ENCODE peak calls at places on chromosomes 7 and 10, in nine cellular contexts. C is AG04450; B is DMS153; M is hippocampal formation; D is H9; S is T-helper 9 cell; E is Peyer's patch; J is activated T-cell treated with anti-CD3 and anti-CD28 coated beads, Interleukin-2, amount 50 U/mL, for 4 hours; H is glomerular endothelial cell. P is an unnamed sample.

GRCh38 chr7:150382844-150383225 is 3.7 kb downstream of the ZNF775 start:
- DNase-seq in M (no peak), S (no peak), D (no peak), C (no peak), E (no peak), B (no peak), J (no peak), H (no peak), P (no peak)

GRCh38 chr10:26727005-26727404 is 29.5 kb downstream of the PDSS1 start:
- DNase-seq in M (no peak), C (no peak), D (no peak), S (no peak), B (no peak), H (no peak), E (no peak), J (no peak), P (no peak)

GRCh38 chr7:50667789-50668226 is 102.6 kb upstream of the DDC start:
- DNase-seq in D (no peak), E (no peak), B (no peak), J (no peak), S (no peak), C (no peak), M (no peak), H (no peak), P (peak)

GRCh38 chr7:96855139-96855538 is 145.5 kb upstream of the SEM1 start:
- DNase-seq in E (no peak), H (no peak), B (no peak), C (no peak), M (no peak), S (no peak), D (no peak), J (no peak), P (no peak)

GRCh38 chr7:5324961-5325360 is 42.2 kb downstream of the SLC29A4 start:
- DNase-seq in J (no peak), H (no peak), S (no peak), D (no peak), E (no peak), M (no peak), C (no peak), B (no peak), P (no peak)

GRCh38 chr7:2802082-2802481 is 42.0 kb downstream of the GNA12 start:
- DNase-seq in S (no peak), E (no peak), J (no peak), D (no peak), M (no peak), B (no peak), C (no peak), H (no peak), P (no peak)

GRCh38 chr10:71964669-71965515 is 697 bp downstream of the CHST3 start:
- DNase-seq in E (no peak), M (no peak), D (peak), H (no peak), S (no peak), B (no peak), J (peak), C (no peak), P (peak)

GRCh38 chr10:80425901-80426300 is 17.6 kb downstream of the PRXL2A start:
- DNase-seq in M (no peak), H (no peak), D (no peak), J (no peak), B (no peak), E (peak), S (no peak), C (no peak), P (no peak)

GRCh38 chr10:44992070-44992731 is 8.5 kb upstream of the ZNF22 start:
- DNase-seq in S (no peak), C (no peak), H (no peak), B (no peak), D (peak), E (no peak), M (no peak), J (no peak), P (no peak)

GRCh38 chr7:151017953-151018420 is 6.3 kb downstream of the ATG9B start:
- DNase-seq in M (no peak), D (peak), S (peak), C (no peak), B (peak), J (peak), E (peak), H (no peak), P (peak)

GRCh38 chr7:158754746-158755444 is 50.3 kb upstream of the NCAPG2 start:
- DNase-seq in S (no peak), C (no peak), D (no peak), B (no peak), M (no peak), H (no peak), E (no peak), J (no peak), P (no peak)

GRCh38 chr10:91137822-91138221 is 82.6 kb upstream of the PCGF5 start:
- DNase-seq in H (no peak), D (no peak), S (no peak), E (no peak), M (no peak), B (peak), C (no peak), J (no peak), P (no peak)

GRCh38 chr7:11261470-11261869 is 287.8 kb downstream of the PHF14 start:
- DNase-seq in H (no peak), E (no peak), C (no peak), B (peak), J (no peak), S (no peak), D (no peak), M (no peak), P (no peak)

GRCh38 chr7:12881712-12882111 is 194.3 kb downstream of the ARL4A start:
- DNase-seq in D (no peak), M (no peak), C (no peak), B (no peak), J (no peak), S (no peak), H (no peak), E (no peak), P (no peak)

GRCh38 chr7:73424486-73424885 is 9.1 kb upstream of the FZD9 start:
- DNase-seq in B (no peak), M (no peak), D (no peak), C (no peak), E (no peak), H (no peak), J (no peak), S (no peak), P (no peak)

GRCh38 chr7:85600425-85600824 is 413.6 kb upstream of the SEMA3D start:
- DNase-seq in M (no peak), D (peak), E (no peak), C (no peak), S (no peak), B (no peak), H (no peak), J (no peak), P (no peak)

GRCh38 chr7:151598045-151598444 is 78.3 kb upstream of the RHEB start:
- DNase-seq in S (no peak), M (no peak), D (no peak), J (no peak), H (no peak), E (no peak), B (no peak), C (peak), P (no peak)

GRCh38 chr7:18125536-18125935 is 97.9 kb upstream of the PRPS1L1 start:
- DNase-seq in D (no peak), B (peak), C (no peak), M (no peak), J (no peak), H (no peak), S (no peak), E (no peak), P (no peak)

GRCh38 chr10:117373848-117374505 is 1.3 kb downstream of the PDZD8 start:
- DNase-seq in S (peak), M (no peak), H (no peak), D (peak), B (no peak), C (no peak), J (no peak), E (peak), P (no peak)

GRCh38 chr10:131980757-131981428 is 830 bp downstream of the BNIP3 start:
- DNase-seq in B (no peak), C (no peak), H (no peak), E (no peak), J (no peak), D (peak), S (no peak), M (no peak), P (no peak)

GRCh38 chr10:16891375-16892313 is 74.4 kb upstream of the RSU1 start:
- DNase-seq in D (peak), C (peak), S (peak), M (no peak), E (peak), H (no peak), J (peak), B (no peak), P (peak)

GRCh38 chr10:32105782-32106382 is 49.7 kb upstream of the KIF5B start:
- DNase-seq in M (no peak), S (no peak), H (no peak), E (no peak), J (no peak), C (no peak), B (peak), D (no peak), P (no peak)

GRCh38 chr10:97726636-97727178 is 10.2 kb upstream of the ZFYVE27 start:
- DNase-seq in D (peak), H (no peak), S (no peak), J (no peak), C (peak), B (no peak), M (no peak), E (no peak), P (peak)

GRCh38 chr10:71621263-71621751 is 98.3 kb downstream of the C10orf105 start:
- DNase-seq in S (no peak), J (no peak), E (no peak), B (no peak), D (peak), C (no peak), H (no peak), M (peak), P (no peak)